ENCODE peak calls at places on chromosomes 5 and 9, in four cellular contexts. One of them, this sample, is unnamed.

GRCh38 chr9:86185872-86186271 is 73.6 kb downstream of the C9orf153 start:
- DNase-seq in Panc1: no peak
- DNase-seq in A549: no peak
- DNase-seq in HL-60: no peak
- DNase-seq in this sample: no peak

GRCh38 chr5:53424691-53425597 is 55.5 kb upstream of the FST start:
- DNase-seq in HL-60: no peak
- DNase-seq in Panc1: no peak
- DNase-seq in A549: no peak
- DNase-seq in this sample: no peak

GRCh38 chr5:124596595-124597388 is 149.6 kb downstream of the ZNF608 start:
- DNase-seq in A549: peak; percentile 91
- DNase-seq in HL-60: no peak
- DNase-seq in Panc1: peak; percentile 68
- DNase-seq in this sample: peak; percentile 51

GRCh38 chr9:121839726-121840500 is 188.5 kb downstream of the DAB2IP start:
- DNase-seq in Panc1: no peak
- DNase-seq in HL-60: no peak
- DNase-seq in A549: no peak
- DNase-seq in this sample: no peak

GRCh38 chr5:133232911-133233310 is 181.1 kb downstream of the HSPA4 start:
- DNase-seq in A549: no peak
- DNase-seq in Panc1: no peak
- DNase-seq in HL-60: no peak
- DNase-seq in this sample: no peak

GRCh38 chr5:181223729-181224389 is 778 bp downstream of the TRIM41 start:
- DNase-seq in HL-60: peak; percentile 62
- DNase-seq in Panc1: no peak
- DNase-seq in A549: no peak
- DNase-seq in this sample: no peak

GRCh38 chr5:40518511-40518917 is 161.2 kb upstream of the PTGER4 start:
- DNase-seq in Panc1: peak; percentile 50
- DNase-seq in HL-60: no peak
- DNase-seq in A549: peak; percentile 57
- DNase-seq in this sample: peak; percentile 56

GRCh38 chr9:136527721-136528710 is 17.8 kb downstream of the NOTCH1 start:
- DNase-seq in Panc1: no peak
- DNase-seq in A549: peak; percentile 45
- DNase-seq in HL-60: no peak
- DNase-seq in this sample: no peak

GRCh38 chr5:67343835-67344234 is 147.2 kb upstream of the CD180 start:
- DNase-seq in HL-60: no peak
- DNase-seq in Panc1: no peak
- DNase-seq in A549: no peak
- DNase-seq in this sample: no peak

GRCh38 chr5:72955143-72955767 is 586 bp upstream of the FCHO2 start:
- DNase-seq in Panc1: no peak
- DNase-seq in HL-60: peak; percentile 0
- DNase-seq in A549: no peak
- DNase-seq in this sample: no peak

GRCh38 chr5:76744632-76745031 is 28.7 kb downstream of the F2R start:
- DNase-seq in A549: no peak
- DNase-seq in HL-60: no peak
- DNase-seq in Panc1: no peak
- DNase-seq in this sample: no peak

GRCh38 chr5:66769839-66770617 is 173.8 kb downstream of the MAST4 start:
- DNase-seq in A549: peak; percentile 2
- DNase-seq in Panc1: no peak
- DNase-seq in HL-60: no peak
- DNase-seq in this sample: no peak

GRCh38 chr5:135551593-135552447 is 16.1 kb upstream of the NEUROG1 start:
- DNase-seq in Panc1: peak; percentile 43
- DNase-seq in HL-60: peak; percentile 43
- DNase-seq in A549: peak; percentile 75
- DNase-seq in this sample: peak; percentile 69

GRCh38 chr5:125467222-125467621 is 720.8 kb upstream of the ZNF608 start:
- DNase-seq in Panc1: no peak
- DNase-seq in HL-60: no peak
- DNase-seq in A549: no peak
- DNase-seq in this sample: no peak

GRCh38 chr5:115191439-115192031 is 21.8 kb upstream of the TRIM36 start:
- DNase-seq in A549: no peak
- DNase-seq in Panc1: no peak
- DNase-seq in HL-60: no peak
- DNase-seq in this sample: no peak

GRCh38 chr9:126945682-126946081 is 31.1 kb downstream of the RALGPS1 start:
- DNase-seq in A549: no peak
- DNase-seq in HL-60: peak; percentile 71
- DNase-seq in Panc1: no peak
- DNase-seq in this sample: no peak

GRCh38 chr5:61159841-61160240 is 2.4 kb downstream of the SMIM15 start:
- DNase-seq in Panc1: no peak
- DNase-seq in HL-60: peak; percentile 66
- DNase-seq in A549: no peak
- DNase-seq in this sample: no peak

GRCh38 chr5:128844354-128844923 is 120.8 kb upstream of the SLC27A6 start:
- DNase-seq in Panc1: no peak
- DNase-seq in A549: peak; percentile 6
- DNase-seq in HL-60: no peak
- DNase-seq in this sample: no peak

GRCh38 chr5:180604271-180604670 is 13.0 kb upstream of the SCGB3A1 start:
- DNase-seq in Panc1: no peak
- DNase-seq in HL-60: no peak
- DNase-seq in A549: no peak
- DNase-seq in this sample: no peak

GRCh38 chr5:82387041-82387818 is 109.1 kb upstream of the RPS23 start:
- DNase-seq in A549: peak; percentile 92
- DNase-seq in HL-60: no peak
- DNase-seq in Panc1: no peak
- DNase-seq in this sample: peak; percentile 77

GRCh38 chr9:13728917-13729811 is 449.7 kb upstream of the MPDZ start:
- DNase-seq in A549: no peak
- DNase-seq in HL-60: no peak
- DNase-seq in Panc1: no peak
- DNase-seq in this sample: no peak

GRCh38 chr5:171445910-171446516 is 26.6 kb downstream of the FGF18 start:
- DNase-seq in A549: no peak
- DNase-seq in HL-60: no peak
- DNase-seq in Panc1: no peak
- DNase-seq in this sample: no peak

GRCh38 chr5:75886706-75887105 is 169.5 kb upstream of the POC5 start:
- DNase-seq in Panc1: no peak
- DNase-seq in A549: no peak
- DNase-seq in HL-60: no peak
- DNase-seq in this sample: no peak

GRCh38 chr9:21553441-21553840 is 71.3 kb upstream of the IFNE start:
- DNase-seq in Panc1: no peak
- DNase-seq in HL-60: no peak
- DNase-seq in A549: no peak
- DNase-seq in this sample: no peak

GRCh38 chr9:118595719-118596305 is 773.4 kb downstream of the BRINP1 start:
- DNase-seq in Panc1: no peak
- DNase-seq in A549: peak; percentile 65
- DNase-seq in HL-60: peak; percentile 4
- DNase-seq in this sample: no peak

GRCh38 chr5:163245584-163245983 is 191.8 kb upstream of the CCNG1 start:
- DNase-seq in Panc1: no peak
- DNase-seq in A549: no peak
- DNase-seq in HL-60: no peak
- DNase-seq in this sample: no peak

GRCh38 chr9:86892576-86892975 is 54.7 kb downstream of the GAS1 start:
- DNase-seq in Panc1: no peak
- DNase-seq in HL-60: no peak
- DNase-seq in A549: no peak
- DNase-seq in this sample: no peak

GRCh38 chr9:37121881-37122280 is 1.5 kb downstream of the ZCCHC7 start:
- DNase-seq in HL-60: no peak
- DNase-seq in A549: no peak
- DNase-seq in Panc1: no peak
- DNase-seq in this sample: no peak

GRCh38 chr5:109273594-109273993 is 136.2 kb downstream of the PJA2 start:
- DNase-seq in HL-60: no peak
- DNase-seq in Panc1: no peak
- DNase-seq in A549: no peak
- DNase-seq in this sample: no peak

GRCh38 chr5:72517961-72518690 is 10.9 kb upstream of the ZNF366 start:
- DNase-seq in Panc1: no peak
- DNase-seq in HL-60: peak; percentile 63
- DNase-seq in A549: no peak
- DNase-seq in this sample: no peak

GRCh38 chr5:42507451-42508092 is 84.3 kb downstream of the GHR start:
- DNase-seq in A549: no peak
- DNase-seq in HL-60: no peak
- DNase-seq in Panc1: no peak
- DNase-seq in this sample: no peak

GRCh38 chr5:126753227-126753626 is 23.7 kb upstream of the LMNB1 start:
- DNase-seq in A549: no peak
- DNase-seq in HL-60: peak; percentile 13
- DNase-seq in Panc1: no peak
- DNase-seq in this sample: no peak

GRCh38 chr9:93366119-93366447 is 85.4 kb upstream of the FAM120A start:
- DNase-seq in Panc1: no peak
- DNase-seq in A549: no peak
- DNase-seq in HL-60: no peak
- DNase-seq in this sample: no peak

GRCh38 chr5:83474170-83474796 is 2.7 kb downstream of the VCAN start:
- DNase-seq in A549: peak; percentile 85
- DNase-seq in Panc1: no peak
- DNase-seq in HL-60: no peak
- DNase-seq in this sample: peak; percentile 67
- TF ChIP-seq REST in A549: no peak
- TF ChIP-seq REST in Panc1: no peak
- TF ChIP-seq REST in HL-60: no peak
- TF ChIP-seq REST in this sample: no peak

GRCh38 chr5:157893611-157894010 is 34.7 kb upstream of the CLINT1 start:
- DNase-seq in HL-60: no peak
- DNase-seq in Panc1: no peak
- DNase-seq in A549: no peak
- DNase-seq in this sample: no peak
- TF ChIP-seq REST in HL-60: no peak
- TF ChIP-seq REST in Panc1: no peak
- TF ChIP-seq REST in A549: no peak
- TF ChIP-seq REST in this sample: no peak

DNA sequence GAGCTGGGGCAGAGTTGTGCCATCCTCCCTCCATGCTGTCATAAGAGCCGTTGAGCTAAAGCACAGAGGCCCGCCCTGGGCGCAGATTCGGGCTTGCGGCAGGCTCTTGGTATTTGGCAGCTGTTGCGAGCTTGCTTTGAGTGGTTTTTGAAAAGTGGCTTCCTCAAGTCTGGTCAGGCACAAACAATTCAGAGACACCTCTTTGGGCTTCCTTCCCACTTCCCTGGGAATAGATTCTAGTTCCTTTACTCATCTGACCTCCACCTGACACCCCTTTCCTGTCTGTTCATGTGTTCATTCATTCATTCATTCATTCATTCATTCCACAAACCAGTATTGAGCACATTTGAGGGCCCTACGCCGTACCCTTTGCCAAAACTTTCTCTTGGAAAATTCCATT is 27.4 kb downstream of the NCS1 start:
- DNase-seq in Panc1: no peak
- DNase-seq in HL-60: no peak
- DNase-seq in A549: no peak
- DNase-seq in this sample: no peak
- TF ChIP-seq REST in Panc1: no peak
- TF ChIP-seq REST in HL-60: no peak
- TF ChIP-seq REST in A549: no peak
- TF ChIP-seq REST in this sample: no peak

GRCh38 chr5:178564842-178565550 is 25.2 kb downstream of the COL23A1 start:
- DNase-seq in HL-60: no peak
- DNase-seq in A549: no peak
- DNase-seq in Panc1: no peak
- DNase-seq in this sample: no peak
- TF ChIP-seq REST in HL-60: no peak
- TF ChIP-seq REST in A549: no peak
- TF ChIP-seq REST in Panc1: no peak
- TF ChIP-seq REST in this sample: no peak

GRCh38 chr5:173327948-173328895 is at the start of gene STC2:
- DNase-seq in A549: peak; percentile 91
- DNase-seq in HL-60: peak; percentile 31
- DNase-seq in Panc1: peak; percentile 72
- DNase-seq in this sample: peak; percentile 95
- TF ChIP-seq REST in A549: no peak
- TF ChIP-seq REST in HL-60: no peak
- TF ChIP-seq REST in Panc1: no peak
- TF ChIP-seq REST in this sample: no peak

This sample was measured in HCT116.